ENCODE peak calls at places on chromosomes 3 and 15, in four cellular contexts. B is A549, W is HepG2, R is H1. D is an unnamed sample.

GRCh38 chr3:18586076-18586475 is 160.9 kb upstream of the SATB1 start:
- DNase-seq in B (no peak), W (no peak), R (no peak), D (no peak)

GRCh38 chr15:82566690-82567089 is 26.4 kb upstream of the RPS17 start:
- DNase-seq in B (no peak), W (peak), R (no peak), D (peak)

GRCh38 chr3:45816544-45816943 is 20.2 kb upstream of the SLC6A20 start:
- DNase-seq in B (no peak), W (no peak), R (no peak), D (no peak)

GRCh38 chr3:99473321-99473751 is 165.1 kb upstream of the COL8A1 start:
- DNase-seq in B (no peak), W (no peak), R (no peak), D (no peak)

GRCh38 chr3:157465741-157466140 is 29.1 kb downstream of the PTX3 start:
- DNase-seq in B (no peak), W (no peak), R (no peak), D (no peak)

GRCh38 chr15:42784705-42785104 is 47.8 kb upstream of the CDAN1 start:
- DNase-seq in B (no peak), W (no peak), R (no peak), D (no peak)

GRCh38 chr15:24684313-24684712 is 8.7 kb downstream of the NPAP1 start:
- DNase-seq in B (no peak), W (no peak), R (no peak), D (no peak)

GRCh38 chr15:66803182-66803729 is 101.2 kb downstream of the SMAD6 start:
- DNase-seq in B (peak), W (peak), R (peak), D (peak)

GRCh38 chr15:67781061-67781460 is 44.2 kb upstream of the SKOR1 start:
- DNase-seq in B (no peak), W (no peak), R (no peak), D (no peak)

GRCh38 chr15:69996842-69997478 is 100.8 kb downstream of the TLE3 start:
- DNase-seq in B (no peak), W (no peak), R (no peak), D (no peak)

GRCh38 chr3:169660709-169661566 is 2.6 kb downstream of the MECOM start:
- DNase-seq in B (no peak), W (no peak), R (no peak), D (no peak)

GRCh38 chr3:188489639-188490405 is 335.9 kb downstream of the LPP start:
- DNase-seq in B (no peak), W (no peak), R (no peak), D (no peak)

GRCh38 chr3:181618260-181618659 is 93.5 kb upstream of the SOX2 start:
- DNase-seq in B (no peak), W (no peak), R (no peak), D (no peak)

GRCh38 chr3:112610121-112610520 is 30.8 kb downstream of the CCDC80 start:
- DNase-seq in B (no peak), W (no peak), R (no peak), D (no peak)

GRCh38 chr15:50182233-50183013 is 427 bp downstream of the SLC27A2 start:
- DNase-seq in B (peak), W (no peak), R (no peak), D (peak)

GRCh38 chr3:180284331-180285110 is 247.8 kb upstream of the PEX5L start:
- DNase-seq in B (no peak), W (no peak), R (no peak), D (no peak)

GRCh38 chr3:195257454-195258448 is 13.2 kb downstream of the XXYLT1 start:
- DNase-seq in B (no peak), W (no peak), R (no peak), D (no peak)
- TF ChIP-seq RNF2 in B (no peak), W (no peak), R (no peak), D (no peak)

DNA sequence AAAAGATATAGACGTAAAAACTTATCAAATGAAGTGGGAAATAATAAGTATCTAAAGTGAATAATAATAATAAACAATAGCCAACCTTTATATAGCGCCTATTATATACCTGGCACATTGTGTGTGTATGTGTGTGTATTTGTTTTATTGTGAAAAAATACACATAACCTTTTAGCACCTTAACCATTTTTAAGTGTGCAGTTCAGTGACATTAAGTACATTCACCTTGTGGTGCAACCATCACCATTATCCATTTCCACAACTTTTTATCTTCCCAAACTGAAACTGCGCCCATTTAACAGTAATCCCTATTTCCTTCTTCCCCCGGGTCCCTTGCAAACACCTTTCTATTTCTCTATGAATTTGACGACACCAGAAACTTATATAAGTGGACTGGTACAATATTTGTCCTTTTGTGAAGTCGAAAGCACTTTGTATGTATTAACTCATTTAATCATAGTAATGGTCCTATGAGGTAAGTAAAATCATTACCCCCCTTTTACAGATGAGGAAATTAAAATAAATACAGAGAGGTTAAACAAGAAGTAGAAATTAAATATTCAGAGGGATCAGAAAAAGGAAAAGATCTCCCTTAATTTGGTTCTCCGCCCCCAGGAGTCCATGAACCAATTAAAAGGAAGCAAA is 33.5 kb downstream of the GJD2 start:
- DNase-seq in B (no peak), W (no peak), R (no peak), D (no peak)
- TF ChIP-seq RNF2 in B (no peak), W (no peak), R (no peak), D (no peak)

DNA sequence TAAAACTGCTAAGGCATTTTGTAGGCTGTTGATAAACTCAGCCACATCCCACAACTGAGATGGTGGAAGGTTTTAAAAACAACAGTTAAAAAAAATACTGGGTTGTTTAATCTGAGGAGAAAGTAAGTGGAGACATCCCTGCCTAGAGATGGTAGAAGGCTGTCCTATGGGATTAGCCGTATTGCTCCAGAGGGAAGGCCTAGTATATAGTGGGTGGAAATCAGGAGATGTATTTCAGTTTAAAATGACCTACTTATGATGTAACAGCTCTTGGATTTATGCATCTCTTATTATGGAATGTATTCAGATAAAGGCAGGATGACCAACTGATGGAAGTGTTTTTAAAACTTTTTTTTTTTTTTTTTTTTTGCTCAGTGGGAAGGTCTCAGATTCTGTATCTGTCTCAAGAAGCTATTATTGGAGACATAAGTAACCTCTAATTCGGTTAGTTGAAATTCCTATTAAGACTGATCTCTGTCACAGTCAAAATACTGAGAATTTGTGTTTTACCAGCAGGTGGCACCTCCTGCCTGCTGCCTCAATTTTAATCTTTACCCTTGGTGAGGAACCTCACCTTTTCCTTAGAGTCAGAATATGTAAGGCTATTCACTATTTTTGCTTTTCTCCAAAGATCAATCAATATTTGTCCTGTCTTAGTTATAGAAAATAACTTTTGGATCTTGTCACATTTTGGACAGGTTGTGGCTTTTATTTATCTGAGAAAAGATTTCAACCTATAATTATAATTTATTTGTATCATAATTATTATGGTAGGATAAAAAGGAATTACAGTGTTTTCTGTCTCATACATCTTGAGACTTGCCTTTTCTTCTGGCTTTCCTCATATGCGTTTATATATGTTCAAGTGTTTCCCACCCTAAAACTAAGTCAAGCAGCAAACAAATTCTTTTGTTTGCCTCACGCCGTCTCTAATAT is 63.0 kb downstream of the VPS8 start:
- DNase-seq in B (peak), W (peak), R (no peak), D (peak)
- TF ChIP-seq RNF2 in B (no peak), W (no peak), R (no peak), D (no peak)

GRCh38 chr15:62164500-62165028 is 521 bp downstream of the C2CD4B start:
- DNase-seq in B (peak), W (no peak), R (no peak), D (no peak)
- TF ChIP-seq RNF2 in B (no peak), W (no peak), R (no peak), D (no peak)

DNA sequence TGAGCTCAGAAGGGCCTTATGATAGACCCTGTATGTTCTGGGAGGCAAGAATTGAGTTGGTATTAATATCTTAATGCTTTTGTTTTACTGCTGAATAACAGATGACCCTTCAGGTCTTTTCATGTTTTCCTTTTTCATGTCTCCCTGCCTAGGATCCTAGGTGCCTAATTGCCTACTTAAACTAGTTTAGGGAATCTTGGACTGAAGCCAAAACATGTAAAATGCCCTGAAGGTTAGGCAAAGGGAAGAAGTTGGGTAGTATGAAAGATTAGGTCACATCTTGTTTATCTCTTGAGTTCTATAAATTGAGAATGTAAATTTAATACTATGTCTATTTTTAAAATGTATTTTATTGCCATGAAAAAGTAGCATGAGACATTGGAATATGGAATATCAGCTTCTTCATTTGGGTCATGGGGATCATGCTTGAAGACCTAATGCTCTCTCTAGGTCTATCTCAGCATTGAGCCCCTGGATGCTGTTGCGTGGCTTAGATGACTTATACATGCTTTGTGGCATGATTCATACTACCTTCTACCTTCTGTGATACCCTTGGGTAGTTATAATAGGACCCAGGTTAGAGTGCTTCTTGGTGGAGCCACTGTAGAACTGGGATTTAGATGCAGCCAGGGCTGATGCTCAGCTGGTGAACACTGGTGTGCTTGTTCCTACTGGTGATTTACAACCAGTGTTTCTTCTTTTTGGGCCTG is 26.4 kb downstream of the RBM6 start:
- DNase-seq in B (no peak), W (no peak), R (no peak), D (no peak)
- TF ChIP-seq RNF2 in B (no peak), W (no peak), R (no peak), D (no peak)

GRCh38 chr3:15214758-15215157 is 8.7 kb downstream of the CAPN7 start:
- DNase-seq in B (no peak), W (no peak), R (no peak), D (no peak)
- TF ChIP-seq RNF2 in B (no peak), W (no peak), R (no peak), D (no peak)

DNA sequence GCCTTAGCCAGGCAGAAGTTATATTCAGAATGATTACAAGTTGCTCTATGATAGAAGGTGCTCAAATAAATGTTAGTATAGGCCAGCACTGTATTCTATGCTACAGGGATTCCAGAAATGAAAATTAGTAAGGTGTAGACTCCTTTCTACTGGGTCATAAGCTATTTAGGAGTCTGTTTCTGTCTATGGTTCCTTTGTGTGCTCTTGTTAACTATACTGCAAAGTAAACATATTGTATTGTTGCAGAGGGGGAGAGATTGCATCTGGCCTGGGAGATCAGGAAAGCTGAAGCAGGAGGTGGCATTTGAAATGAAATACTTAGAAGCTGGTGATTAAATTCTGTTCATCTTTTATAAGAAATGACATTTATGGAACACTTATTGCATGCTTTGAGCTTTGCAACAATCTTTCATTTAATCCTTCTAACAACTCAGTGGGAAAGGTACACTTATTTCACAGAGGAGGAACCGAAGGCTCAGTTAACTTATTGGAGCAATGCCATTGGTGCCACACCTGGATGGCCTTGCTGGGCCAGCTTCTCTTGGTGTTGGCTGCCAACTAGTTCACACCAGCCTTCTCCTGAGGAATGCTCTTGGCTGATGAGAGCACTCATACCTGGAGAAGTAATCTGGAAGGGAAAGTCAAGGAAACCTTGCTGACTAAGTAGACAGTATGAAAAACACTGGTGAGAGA is 39.1 kb downstream of the ABHD5 start:
- DNase-seq in B (no peak), W (no peak), R (no peak), D (no peak)
- TF ChIP-seq RNF2 in B (no peak), W (no peak), R (no peak), D (no peak)

GRCh38 chr3:193773266-193774183 is 180.5 kb downstream of the OPA1 start:
- DNase-seq in B (no peak), W (no peak), R (no peak), D (no peak)
- TF ChIP-seq RNF2 in B (no peak), W (no peak), R (no peak), D (no peak)

DNA sequence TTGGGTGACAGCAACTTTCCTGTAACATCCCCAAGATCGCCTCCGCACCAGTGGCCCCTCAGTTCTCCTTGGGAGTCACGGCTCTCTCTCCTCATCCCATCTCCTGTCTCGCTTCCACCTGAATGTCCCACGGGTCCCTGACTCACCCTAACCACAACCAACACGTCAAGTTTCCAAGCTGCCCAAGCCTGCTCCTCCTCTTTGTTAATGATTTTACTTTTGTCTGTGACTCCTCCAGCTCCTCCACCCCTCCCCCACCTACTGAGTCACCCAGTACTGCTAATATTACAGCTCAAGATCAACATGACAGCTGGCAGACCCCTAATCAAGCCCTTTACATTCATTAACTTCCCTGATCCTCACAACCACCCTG is 39.3 kb downstream of the BDH1 start:
- DNase-seq in B (peak), W (peak), R (no peak), D (peak)
- TF ChIP-seq RNF2 in B (no peak), W (no peak), R (no peak), D (no peak)

GRCh38 chr3:184608209-184608608 is 46.6 kb downstream of the EPHB3 start:
- DNase-seq in B (no peak), W (no peak), R (no peak), D (no peak)
- TF ChIP-seq RNF2 in B (no peak), W (no peak), R (no peak), D (no peak)

D was measured in K562.